ENCODE peak calls at places on chromosomes 6 and 20, in four cellular contexts. J is IMR-90, W is H9, X is H1. U is an unnamed sample.

GRCh38 chr6:110652520-110652919 is 162.7 kb downstream of the CDK19 start:
- DNase-seq in J (peak), W (no peak), X (no peak), U (no peak)

GRCh38 chr6:38413097-38413800 is 226.5 kb downstream of the BTBD9 start:
- DNase-seq in X (no peak), J (no peak), W (no peak), U (no peak)

GRCh38 chr20:10947726-10948125 is 273.9 kb upstream of the JAG1 start:
- DNase-seq in X (no peak), W (no peak), J (no peak), U (no peak)

GRCh38 chr20:6058684-6059295 is 4.9 kb upstream of the LRRN4 start:
- DNase-seq in J (no peak), W (no peak), X (no peak), U (peak)

GRCh38 chr20:38601216-38602184 is at the start of gene ARHGAP40:
- DNase-seq in W (peak), X (peak), J (no peak), U (peak)

GRCh38 chr6:7559651-7560385 is 18.3 kb downstream of the DSP start:
- DNase-seq in W (no peak), X (no peak), J (no peak), U (no peak)

GRCh38 chr6:42532038-42532669 is 31.7 kb upstream of the UBR2 start:
- DNase-seq in X (no peak), J (peak), W (no peak), U (peak)

GRCh38 chr6:49653942-49654341 is 17.3 kb upstream of the RHAG start:
- DNase-seq in X (no peak), W (no peak), J (no peak), U (no peak)

DNA sequence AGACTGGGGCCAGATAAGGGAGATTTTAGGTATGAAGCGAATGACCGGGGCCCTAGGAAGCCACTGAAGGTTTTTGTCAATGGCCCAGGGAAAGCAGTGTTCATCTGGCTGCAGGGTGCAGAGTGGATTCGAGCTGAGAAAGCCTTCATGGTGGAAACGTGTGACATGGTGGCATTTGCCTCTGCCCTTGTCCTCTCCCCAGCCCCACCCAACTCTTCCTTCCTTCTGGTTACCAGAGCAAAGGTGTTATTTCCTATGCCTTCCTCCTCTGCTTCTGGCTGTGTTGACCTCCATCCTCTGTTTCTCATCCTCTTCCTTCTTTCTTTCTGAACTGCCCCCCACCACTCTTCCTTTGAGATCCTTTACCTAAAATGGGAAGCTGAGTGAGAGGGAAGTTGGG is 195.1 kb upstream of the SUPT3H start:
- DNase-seq in X (no peak), W (no peak), J (no peak), U (no peak)
- H4K5ac ChIP-seq in X (no peak), W (no peak), J (no peak), U (no peak)

DNA sequence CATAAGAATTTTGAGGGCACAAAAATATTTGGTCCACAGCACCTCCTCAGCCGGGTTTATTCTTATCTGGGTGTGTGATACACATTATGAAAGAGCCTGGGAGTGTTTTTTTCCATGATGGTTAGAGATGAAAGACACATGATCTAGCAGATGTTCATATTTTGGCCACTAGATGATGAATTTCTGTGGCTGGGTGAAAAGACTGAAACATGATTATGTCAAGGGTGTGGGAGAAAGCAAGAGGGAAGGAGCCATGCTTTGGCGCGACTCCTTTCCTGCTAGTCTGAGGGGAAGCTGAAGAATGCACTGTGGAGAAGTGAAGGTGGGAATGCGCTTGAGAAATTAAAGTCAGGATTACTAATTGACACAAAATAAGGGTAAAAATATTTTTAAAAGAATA is 102.3 kb downstream of the SH3BGRL2 start:
- DNase-seq in J (no peak), X (no peak), W (no peak), U (no peak)
- H4K5ac ChIP-seq in J (no peak), X (no peak), W (no peak), U (no peak)

DNA sequence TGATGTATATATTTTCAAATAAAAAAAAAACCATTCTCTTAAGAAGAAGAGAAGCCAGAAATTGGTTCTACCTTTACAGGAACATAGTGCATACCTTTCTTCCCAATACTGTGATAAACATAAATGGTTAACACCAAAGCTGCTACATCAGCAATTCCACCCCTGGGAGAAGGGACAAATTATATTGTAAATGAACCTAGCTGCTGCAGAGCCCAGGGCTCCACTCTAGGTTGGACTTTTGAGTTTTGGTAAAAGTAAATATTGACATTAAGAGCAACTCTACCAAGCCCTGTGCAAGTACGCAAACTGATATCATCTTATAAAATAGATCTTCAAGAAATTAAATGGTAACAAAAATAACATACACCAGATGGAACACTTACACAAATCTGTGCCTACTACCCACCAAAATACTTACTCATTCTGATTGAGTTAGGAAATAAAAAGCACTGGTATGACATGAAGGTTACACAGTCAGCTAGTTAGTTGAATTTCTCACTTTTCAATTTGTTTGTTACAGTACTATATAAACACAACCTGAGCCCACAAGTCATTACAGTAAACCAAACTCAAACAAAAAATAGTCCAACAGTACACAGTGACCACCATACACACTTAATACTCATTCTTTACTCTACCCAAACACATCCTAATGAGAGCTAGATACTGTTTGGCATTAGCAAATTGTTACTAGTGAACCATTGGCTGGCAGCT is 223.3 kb upstream of the HEY2 start:
- DNase-seq in W (no peak), X (no peak), J (no peak), U (no peak)
- H4K5ac ChIP-seq in W (no peak), X (no peak), J (no peak), U (no peak)

DNA sequence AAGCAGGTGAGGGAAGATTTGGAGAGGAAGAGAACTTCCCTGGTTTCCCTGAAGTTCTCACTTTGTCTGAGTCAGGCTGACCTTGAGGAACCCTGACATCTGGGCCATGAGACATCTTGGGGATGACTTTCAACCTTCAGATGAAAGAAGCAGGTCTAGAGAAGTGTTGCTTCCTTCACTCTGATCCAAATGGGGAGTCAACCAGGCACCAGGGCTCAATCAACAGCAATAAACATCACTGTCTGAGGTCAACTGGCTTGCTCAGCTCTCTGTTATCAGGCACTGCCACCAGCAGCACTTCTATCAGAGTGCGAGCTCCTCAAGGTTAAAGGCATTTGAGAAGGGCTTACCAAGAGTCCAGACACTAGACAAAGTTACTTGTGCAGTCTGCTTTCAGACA is 6.3 kb downstream of the ACOT8 start:
- DNase-seq in J (no peak), X (no peak), W (no peak), U (no peak)
- H4K5ac ChIP-seq in J (no peak), X (no peak), W (no peak), U (no peak)

GRCh38 chr6:133923938-133924593 is 29.0 kb upstream of the TBPL1 start:
- DNase-seq in W (peak), X (peak), J (peak), U (peak)
- H4K5ac ChIP-seq in W (no peak), X (no peak), J (no peak), U (no peak)

GRCh38 chr6:15270402-15270801 is 24.5 kb downstream of the JARID2 start:
- DNase-seq in X (no peak), W (no peak), J (no peak), U (no peak)

GRCh38 chr6:15276036-15276435 is 30.2 kb downstream of the JARID2 start:
- DNase-seq in J (no peak), X (no peak), W (no peak), U (no peak)

GRCh38 chr6:15272562-15272961 is 26.7 kb downstream of the JARID2 start:
- DNase-seq in J (no peak), W (no peak), X (no peak), U (no peak)

GRCh38 chr6:15279047-15279661 is 33.3 kb downstream of the JARID2 start:
- DNase-seq in J (no peak), W (no peak), X (no peak), U (no peak)

GRCh38 chr6:15274696-15275387 is 29.0 kb downstream of the JARID2 start:
- DNase-seq in X (no peak), W (no peak), J (peak), U (peak)
- H4K5ac ChIP-seq in X (no peak), W (no peak), J (no peak), U (no peak)

GRCh38 chr20:853406-853996 is 20.0 kb downstream of the FAM110A start:
- DNase-seq in J (no peak), W (no peak), X (no peak), U (no peak)
- H4K5ac ChIP-seq in J (no peak), W (no peak), X (no peak), U (no peak)

GRCh38 chr20:45288860-45289259 is 17.8 kb upstream of the RBPJL start:
- DNase-seq in X (no peak), J (no peak), W (no peak), U (no peak)
- H4K5ac ChIP-seq in X (no peak), J (no peak), W (no peak), U (no peak)

GRCh38 chr6:46350714-46351113 is 140.5 kb downstream of the RCAN2 start:
- DNase-seq in J (no peak), W (no peak), X (no peak), U (no peak)
- H4K5ac ChIP-seq in J (no peak), W (no peak), X (no peak), U (no peak)

GRCh38 chr6:111804627-111805235 is 68.5 kb downstream of the FYN start:
- DNase-seq in J (peak), X (no peak), W (no peak), U (no peak)
- H4K5ac ChIP-seq in J (no peak), X (no peak), W (no peak), U (no peak)